ENCODE peak calls at places on chromosome 1, in eight cellular contexts. One of them, this sample, is unnamed. For H3K9me2, the result is how much of the 10 kb centered on the place peaks cover.

GRCh38 chr1:30807318-30808066 is 49.9 kb upstream of the LAPTM5 start:
- DNase-seq in SK-N-SH: peak
- DNase-seq in hepatocyte: no peak
- DNase-seq in GM23248: peak
- DNase-seq in OCI-LY7: no peak
- DNase-seq in MM.1S: no peak
- DNase-seq in GM23338: no peak
- DNase-seq in HCT116: no peak
- DNase-seq in this sample: no peak

GRCh38 chr1:200281451-200281850 is 128.4 kb downstream of the ZNF281 start:
- DNase-seq in SK-N-SH: no peak
- DNase-seq in hepatocyte: no peak
- DNase-seq in GM23248: peak
- DNase-seq in OCI-LY7: no peak
- DNase-seq in MM.1S: no peak
- DNase-seq in GM23338: no peak
- DNase-seq in HCT116: no peak
- DNase-seq in this sample: no peak

GRCh38 chr1:147077936-147078605 is 94.2 kb downstream of the PRKAB2 start:
- DNase-seq in SK-N-SH: no peak
- DNase-seq in hepatocyte: no peak
- DNase-seq in GM23248: no peak
- DNase-seq in OCI-LY7: no peak
- DNase-seq in MM.1S: no peak
- DNase-seq in GM23338: peak
- DNase-seq in HCT116: no peak
- DNase-seq in this sample: no peak

GRCh38 chr1:32341186-32341757 is 5.2 kb upstream of the MARCKSL1 start:
- DNase-seq in SK-N-SH: no peak
- DNase-seq in hepatocyte: no peak
- DNase-seq in GM23248: no peak
- DNase-seq in OCI-LY7: no peak
- DNase-seq in MM.1S: no peak
- DNase-seq in GM23338: no peak
- DNase-seq in HCT116: no peak
- DNase-seq in this sample: no peak

GRCh38 chr1:116330342-116330652 is 42.7 kb upstream of the ATP1A1 start:
- DNase-seq in SK-N-SH: no peak
- DNase-seq in hepatocyte: no peak
- DNase-seq in GM23248: no peak
- DNase-seq in OCI-LY7: peak
- DNase-seq in MM.1S: peak
- DNase-seq in GM23338: no peak
- DNase-seq in HCT116: no peak
- DNase-seq in this sample: peak

GRCh38 chr1:95668165-95668564 is 434.2 kb downstream of the RWDD3 start:
- DNase-seq in SK-N-SH: no peak
- DNase-seq in hepatocyte: no peak
- DNase-seq in GM23248: no peak
- DNase-seq in OCI-LY7: no peak
- DNase-seq in MM.1S: no peak
- DNase-seq in GM23338: no peak
- DNase-seq in HCT116: no peak
- DNase-seq in this sample: no peak

GRCh38 chr1:73755649-73756048 is 442.3 kb downstream of the LRRIQ3 start:
- DNase-seq in SK-N-SH: no peak
- DNase-seq in hepatocyte: no peak
- DNase-seq in GM23248: no peak
- DNase-seq in OCI-LY7: no peak
- DNase-seq in MM.1S: no peak
- DNase-seq in GM23338: no peak
- DNase-seq in HCT116: no peak
- DNase-seq in this sample: no peak

GRCh38 chr1:219460561-219461511 is 152.1 kb downstream of the ZC3H11B start:
- DNase-seq in SK-N-SH: no peak
- DNase-seq in hepatocyte: no peak
- DNase-seq in GM23248: peak
- DNase-seq in OCI-LY7: peak
- DNase-seq in MM.1S: no peak
- DNase-seq in GM23338: no peak
- DNase-seq in HCT116: no peak
- DNase-seq in this sample: no peak

GRCh38 chr1:81305997-81306452 is 494.7 kb upstream of the ADGRL2 start:
- DNase-seq in SK-N-SH: peak
- DNase-seq in hepatocyte: peak
- DNase-seq in GM23248: peak
- DNase-seq in OCI-LY7: no peak
- DNase-seq in MM.1S: peak
- DNase-seq in GM23338: peak
- DNase-seq in HCT116: no peak
- DNase-seq in this sample: no peak

GRCh38 chr1:63592536-63593302 is 492 bp upstream of the PGM1 start:
- DNase-seq in SK-N-SH: peak
- DNase-seq in hepatocyte: no peak
- DNase-seq in GM23248: peak
- DNase-seq in OCI-LY7: no peak
- DNase-seq in MM.1S: peak
- DNase-seq in GM23338: peak
- DNase-seq in HCT116: no peak
- DNase-seq in this sample: peak

GRCh38 chr1:188706742-188707141 is 1770.9 kb downstream of the BRINP3 start:
- DNase-seq in SK-N-SH: no peak
- DNase-seq in hepatocyte: peak
- DNase-seq in GM23248: peak
- DNase-seq in OCI-LY7: no peak
- DNase-seq in MM.1S: no peak
- DNase-seq in GM23338: no peak
- DNase-seq in HCT116: peak
- DNase-seq in this sample: peak

GRCh38 chr1:159214149-159214760 is 9.6 kb downstream of the ACKR1 start:
- DNase-seq in SK-N-SH: peak
- DNase-seq in hepatocyte: peak
- DNase-seq in GM23248: peak
- DNase-seq in OCI-LY7: peak
- DNase-seq in MM.1S: peak
- DNase-seq in GM23338: peak
- DNase-seq in HCT116: peak
- DNase-seq in this sample: no peak

GRCh38 chr1:220113136-220113695 is 19.3 kb downstream of the IARS2 start:
- DNase-seq in SK-N-SH: peak
- DNase-seq in hepatocyte: peak
- DNase-seq in GM23248: peak
- DNase-seq in OCI-LY7: peak
- DNase-seq in MM.1S: peak
- DNase-seq in GM23338: peak
- DNase-seq in HCT116: no peak
- DNase-seq in this sample: no peak

GRCh38 chr1:205285391-205286101 is 36.0 kb downstream of the NUAK2 start:
- DNase-seq in SK-N-SH: no peak
- DNase-seq in hepatocyte: no peak
- DNase-seq in GM23248: peak
- DNase-seq in OCI-LY7: peak
- DNase-seq in MM.1S: peak
- DNase-seq in GM23338: no peak
- DNase-seq in HCT116: no peak
- DNase-seq in this sample: no peak

GRCh38 chr1:202547215-202547614 is 163.0 kb downstream of the SYT2 start:
- DNase-seq in SK-N-SH: no peak
- DNase-seq in hepatocyte: no peak
- DNase-seq in GM23248: no peak
- DNase-seq in OCI-LY7: no peak
- DNase-seq in MM.1S: peak
- DNase-seq in GM23338: no peak
- DNase-seq in HCT116: no peak
- DNase-seq in this sample: no peak

GRCh38 chr1:230849451-230850194 is 18.7 kb downstream of the C1orf198 start:
- DNase-seq in SK-N-SH: no peak
- DNase-seq in hepatocyte: peak
- DNase-seq in GM23248: peak
- DNase-seq in OCI-LY7: no peak
- DNase-seq in MM.1S: no peak
- DNase-seq in GM23338: no peak
- DNase-seq in HCT116: no peak
- DNase-seq in this sample: no peak

GRCh38 chr1:5312870-5313269 is 658.5 kb downstream of the AJAP1 start:
- DNase-seq in SK-N-SH: no peak
- DNase-seq in hepatocyte: peak
- DNase-seq in GM23248: no peak
- DNase-seq in OCI-LY7: no peak
- DNase-seq in MM.1S: no peak
- DNase-seq in GM23338: no peak
- DNase-seq in HCT116: no peak
- DNase-seq in this sample: no peak

GRCh38 chr1:57549280-57549679 is 125.4 kb upstream of the DAB1 start:
- DNase-seq in SK-N-SH: no peak
- DNase-seq in hepatocyte: peak
- DNase-seq in GM23248: peak
- DNase-seq in OCI-LY7: no peak
- DNase-seq in MM.1S: no peak
- DNase-seq in GM23338: no peak
- DNase-seq in HCT116: no peak
- DNase-seq in this sample: no peak

GRCh38 chr1:187626056-187626455 is 797.3 kb downstream of the PLA2G4A start:
- DNase-seq in SK-N-SH: no peak
- DNase-seq in hepatocyte: peak
- DNase-seq in GM23248: no peak
- DNase-seq in OCI-LY7: no peak
- DNase-seq in MM.1S: no peak
- DNase-seq in GM23338: no peak
- DNase-seq in HCT116: no peak
- DNase-seq in this sample: no peak

GRCh38 chr1:110153407-110153950 is 3.2 kb downstream of the SLC6A17 start:
- DNase-seq in SK-N-SH: no peak
- DNase-seq in hepatocyte: no peak
- DNase-seq in GM23248: no peak
- DNase-seq in OCI-LY7: no peak
- DNase-seq in MM.1S: no peak
- DNase-seq in GM23338: no peak
- DNase-seq in HCT116: no peak
- DNase-seq in this sample: no peak

GRCh38 chr1:20992327-20993056 is 184.2 kb downstream of the EIF4G3 start:
- DNase-seq in SK-N-SH: no peak
- DNase-seq in hepatocyte: no peak
- DNase-seq in GM23248: peak
- DNase-seq in OCI-LY7: no peak
- DNase-seq in MM.1S: peak
- DNase-seq in GM23338: no peak
- DNase-seq in HCT116: no peak
- DNase-seq in this sample: no peak
- H3K4me2 ChIP-seq in SK-N-SH: no peak
- H3K4me2 ChIP-seq in hepatocyte: peak
- H3K4me2 ChIP-seq in GM23248: peak
- H3K4me2 ChIP-seq in OCI-LY7: no peak
- H3K4me2 ChIP-seq in MM.1S: peak
- H3K4me2 ChIP-seq in GM23338: peak
- H3K4me2 ChIP-seq in HCT116: no peak
- H3K4me2 ChIP-seq in this sample: no peak

GRCh38 chr1:158169105-158169504 is 11.6 kb upstream of the CD1D start:
- DNase-seq in SK-N-SH: no peak
- DNase-seq in hepatocyte: no peak
- DNase-seq in GM23248: no peak
- DNase-seq in OCI-LY7: no peak
- DNase-seq in MM.1S: no peak
- DNase-seq in GM23338: no peak
- DNase-seq in HCT116: no peak
- DNase-seq in this sample: no peak
- H3K4me3 ChIP-seq in SK-N-SH: no peak
- H3K4me3 ChIP-seq in hepatocyte: no peak
- H3K4me3 ChIP-seq in GM23248: no peak
- H3K4me3 ChIP-seq in OCI-LY7: no peak
- H3K4me3 ChIP-seq in MM.1S: no peak
- H3K4me3 ChIP-seq in GM23338: no peak
- H3K4me3 ChIP-seq in HCT116: no peak
- H3K4me3 ChIP-seq in this sample: no peak

DNA sequence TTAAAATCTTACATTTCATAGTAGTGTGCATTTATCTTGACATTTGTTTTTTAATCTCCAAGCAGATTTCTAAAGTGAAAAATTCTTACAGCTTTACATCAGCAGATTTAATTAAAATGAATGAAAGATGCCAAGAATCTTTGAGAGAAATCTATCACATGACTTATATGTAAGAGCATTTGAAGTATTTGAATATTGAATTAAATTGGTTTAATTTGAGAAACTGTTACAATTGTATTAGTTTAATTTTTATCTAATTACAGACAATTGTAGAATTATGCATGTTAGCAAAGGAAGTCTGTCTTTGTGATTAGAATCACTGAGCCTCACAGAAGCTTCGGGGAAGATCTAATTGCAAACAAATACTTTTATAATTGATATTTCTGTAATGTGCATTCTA is 52.2 kb downstream of the ASB17 start:
- DNase-seq in SK-N-SH: no peak
- DNase-seq in hepatocyte: no peak
- DNase-seq in GM23248: no peak
- DNase-seq in OCI-LY7: no peak
- DNase-seq in MM.1S: no peak
- DNase-seq in GM23338: no peak
- DNase-seq in HCT116: no peak
- DNase-seq in this sample: no peak
- H3K9me2 ChIP-seq in SK-N-SH: under half
- H3K9me2 ChIP-seq in hepatocyte: under half
- H3K9me2 ChIP-seq in GM23248: under half
- H3K9me2 ChIP-seq in OCI-LY7: under half
- H3K9me2 ChIP-seq in MM.1S: under half
- H3K9me2 ChIP-seq in GM23338: under half
- H3K9me2 ChIP-seq in HCT116: under half
- H3K9me2 ChIP-seq in this sample: under half

GRCh38 chr1:8093221-8093980 is 67.3 kb upstream of the ERRFI1 start:
- DNase-seq in SK-N-SH: no peak
- DNase-seq in hepatocyte: no peak
- DNase-seq in GM23248: no peak
- DNase-seq in OCI-LY7: no peak
- DNase-seq in MM.1S: no peak
- DNase-seq in GM23338: no peak
- DNase-seq in HCT116: no peak
- DNase-seq in this sample: no peak

GRCh38 chr1:8095584-8095983 is 69.5 kb upstream of the ERRFI1 start:
- DNase-seq in SK-N-SH: no peak
- DNase-seq in hepatocyte: no peak
- DNase-seq in GM23248: no peak
- DNase-seq in OCI-LY7: no peak
- DNase-seq in MM.1S: no peak
- DNase-seq in GM23338: no peak
- DNase-seq in HCT116: no peak
- DNase-seq in this sample: no peak

GRCh38 chr1:8092603-8093141 is 66.6 kb upstream of the ERRFI1 start:
- DNase-seq in SK-N-SH: no peak
- DNase-seq in hepatocyte: no peak
- DNase-seq in GM23248: no peak
- DNase-seq in OCI-LY7: no peak
- DNase-seq in MM.1S: no peak
- DNase-seq in GM23338: no peak
- DNase-seq in HCT116: no peak
- DNase-seq in this sample: no peak

GRCh38 chr1:8096105-8097011 is 70.2 kb upstream of the ERRFI1 start:
- DNase-seq in SK-N-SH: no peak
- DNase-seq in hepatocyte: no peak
- DNase-seq in GM23248: peak
- DNase-seq in OCI-LY7: no peak
- DNase-seq in MM.1S: no peak
- DNase-seq in GM23338: no peak
- DNase-seq in HCT116: peak
- DNase-seq in this sample: peak

GRCh38 chr1:8094481-8095241 is 68.6 kb upstream of the ERRFI1 start:
- DNase-seq in SK-N-SH: no peak
- DNase-seq in hepatocyte: peak
- DNase-seq in GM23248: peak
- DNase-seq in OCI-LY7: no peak
- DNase-seq in MM.1S: no peak
- DNase-seq in GM23338: no peak
- DNase-seq in HCT116: no peak
- DNase-seq in this sample: no peak
- H3K4me2 ChIP-seq in SK-N-SH: no peak
- H3K4me2 ChIP-seq in hepatocyte: peak
- H3K4me2 ChIP-seq in GM23248: peak
- H3K4me2 ChIP-seq in OCI-LY7: no peak
- H3K4me2 ChIP-seq in MM.1S: no peak
- H3K4me2 ChIP-seq in GM23338: no peak
- H3K4me2 ChIP-seq in HCT116: peak
- H3K4me2 ChIP-seq in this sample: peak